ENCODE peak calls at places on chromosomes 13 and 19, in six cellular contexts. Q, J, M, B, R and H are unnamed samples.

GRCh38 chr19:3857449-3858003 is 11.3 kb downstream of the ZFR2 start:
- DNase-seq in Q (peak), J (no peak), M (no peak), B (no peak), R (no peak), H (peak)

GRCh38 chr13:23450340-23451046 is 17.0 kb upstream of the SACS start:
- DNase-seq in Q (no peak), J (no peak), M (no peak), B (no peak), R (no peak), H (no peak)

GRCh38 chr13:113178070-113178895 is 19.8 kb downstream of the PROZ start:
- DNase-seq in Q (no peak), J (no peak), M (no peak), B (no peak), R (no peak), H (no peak)

GRCh38 chr19:50315773-50316448 is 13.3 kb downstream of the KCNC3 start:
- DNase-seq in Q (peak), J (peak), M (no peak), B (no peak), R (no peak), H (peak)

GRCh38 chr13:107681611-107682010 is 533.7 kb downstream of the LIG4 start:
- DNase-seq in Q (no peak), J (no peak), M (no peak), B (no peak), R (no peak), H (no peak)

GRCh38 chr13:99565478-99566124 is 64.3 kb downstream of the TM9SF2 start:
- DNase-seq in Q (no peak), J (no peak), M (no peak), B (no peak), R (no peak), H (no peak)

GRCh38 chr13:100506600-100507422 is 81.8 kb downstream of the GGACT start:
- DNase-seq in Q (no peak), J (no peak), M (no peak), B (no peak), R (no peak), H (no peak)

GRCh38 chr19:47309608-47310007 is at the start of gene C5AR1:
- DNase-seq in Q (no peak), J (peak), M (no peak), B (no peak), R (no peak), H (no peak)

GRCh38 chr13:80751854-80752253 is 410.9 kb upstream of the SPRY2 start:
- DNase-seq in Q (no peak), J (no peak), M (no peak), B (no peak), R (no peak), H (no peak)

GRCh38 chr19:13872695-13873389 is 4.1 kb upstream of the NANOS3 start:
- DNase-seq in Q (no peak), J (peak), M (no peak), B (no peak), R (no peak), H (peak)

GRCh38 chr19:7391218-7391670 is 42.5 kb downstream of the ARHGEF18 start:
- DNase-seq in Q (no peak), J (no peak), M (peak), B (no peak), R (no peak), H (no peak)

GRCh38 chr19:34320277-34320676 is 44.7 kb upstream of the GPI start:
- DNase-seq in Q (no peak), J (no peak), M (no peak), B (no peak), R (no peak), H (no peak)

GRCh38 chr19:47507924-47508553 is 6.8 kb downstream of the NAPA start:
- DNase-seq in Q (no peak), J (no peak), M (no peak), B (no peak), R (no peak), H (no peak)

GRCh38 chr19:27997069-27997468 is 1215.9 kb downstream of the UQCRFS1 start:
- DNase-seq in Q (no peak), J (no peak), M (no peak), B (no peak), R (no peak), H (no peak)

GRCh38 chr13:66805657-66806056 is 424.5 kb downstream of the PCDH9 start:
- DNase-seq in Q (no peak), J (no peak), M (no peak), B (no peak), R (no peak), H (no peak)

GRCh38 chr19:39679791-39680168 is 24.1 kb downstream of the LGALS16 start:
- DNase-seq in Q (no peak), J (no peak), M (no peak), B (no peak), R (no peak), H (no peak)

GRCh38 chr19:38401148-38401547 is 1.7 kb upstream of the FAM98C start:
- DNase-seq in Q (no peak), J (no peak), M (peak), B (no peak), R (no peak), H (no peak)

GRCh38 chr13:67001363-67001762 is 228.8 kb downstream of the PCDH9 start:
- DNase-seq in Q (no peak), J (no peak), M (no peak), B (no peak), R (no peak), H (no peak)

GRCh38 chr13:30303269-30303668 is 4.1 kb downstream of the KATNAL1 start:
- DNase-seq in Q (no peak), J (no peak), M (no peak), B (no peak), R (no peak), H (no peak)

GRCh38 chr19:3818479-3818878 is 32.3 kb upstream of the MATK start:
- DNase-seq in Q (no peak), J (no peak), M (no peak), B (no peak), R (no peak), H (no peak)

GRCh38 chr19:42652021-42652420 is 57.3 kb upstream of the CEACAM8 start:
- DNase-seq in Q (no peak), J (no peak), M (no peak), B (no peak), R (no peak), H (no peak)

GRCh38 chr19:17394891-17395415 is 957 bp upstream of the CCDC194 start:
- DNase-seq in Q (no peak), J (peak), M (no peak), B (no peak), R (peak), H (no peak)

GRCh38 chr13:73168226-73168992 is 109.6 kb downstream of the KLF5 start:
- DNase-seq in Q (no peak), J (no peak), M (no peak), B (no peak), R (no peak), H (no peak)

GRCh38 chr19:1175020-1175419 is 952 bp upstream of the SBNO2 start:
- DNase-seq in Q (no peak), J (no peak), M (no peak), B (no peak), R (no peak), H (no peak)

GRCh38 chr19:1181606-1182005 is 7.5 kb upstream of the SBNO2 start:
- DNase-seq in Q (no peak), J (no peak), M (no peak), B (no peak), R (no peak), H (no peak)

GRCh38 chr19:1173160-1173844 is 766 bp downstream of the SBNO2 start:
- DNase-seq in Q (peak), J (peak), M (no peak), B (no peak), R (no peak), H (no peak)

GRCh38 chr19:1173845-1174809 is at the start of gene SBNO2:
- DNase-seq in Q (peak), J (peak), M (peak), B (no peak), R (peak), H (peak)

DNA sequence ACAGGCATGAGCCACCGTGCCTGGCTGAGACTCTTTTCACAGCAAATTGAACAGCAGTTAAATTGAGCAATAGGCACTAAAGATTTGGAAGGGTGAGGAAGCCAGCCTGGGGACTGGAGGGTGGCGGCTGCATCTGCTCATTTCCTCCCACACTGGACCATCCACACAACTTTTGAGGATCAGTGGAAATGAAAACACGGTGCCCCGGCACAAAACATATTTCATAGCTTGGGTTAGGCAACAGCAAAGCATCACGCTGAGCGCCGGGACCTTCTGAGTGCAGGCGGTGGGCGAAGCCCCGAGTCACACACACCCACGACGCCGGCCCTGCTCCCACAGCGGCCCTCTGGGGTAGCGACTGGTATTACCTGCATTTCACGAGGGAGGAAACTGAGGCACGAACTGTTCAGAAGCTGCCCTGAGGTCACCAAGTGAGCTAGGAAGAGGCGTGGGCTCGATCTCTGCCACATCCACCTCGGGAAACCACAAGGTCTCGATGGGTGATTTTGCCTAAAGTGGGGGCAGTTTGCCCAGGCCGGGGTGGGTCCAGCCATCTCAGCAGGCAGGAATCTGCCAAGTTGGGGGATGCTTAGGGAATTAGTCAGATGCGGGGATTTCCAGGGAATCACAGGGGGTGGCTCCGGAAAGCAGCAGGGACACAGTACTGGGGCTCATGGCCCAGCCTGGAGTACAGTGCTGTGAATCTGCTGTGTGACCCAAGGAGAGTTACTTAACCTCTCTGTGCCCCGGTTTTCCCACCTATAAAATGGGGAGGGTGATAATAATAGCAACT is 3.5 kb upstream of the SBNO2 start:
- DNase-seq in Q (no peak), J (no peak), M (no peak), B (no peak), R (no peak), H (no peak)
- TF ChIP-seq POLR2AphosphoS5 in Q (no peak), J (no peak), M (no peak), B (no peak), R (no peak), H (no peak)

DNA sequence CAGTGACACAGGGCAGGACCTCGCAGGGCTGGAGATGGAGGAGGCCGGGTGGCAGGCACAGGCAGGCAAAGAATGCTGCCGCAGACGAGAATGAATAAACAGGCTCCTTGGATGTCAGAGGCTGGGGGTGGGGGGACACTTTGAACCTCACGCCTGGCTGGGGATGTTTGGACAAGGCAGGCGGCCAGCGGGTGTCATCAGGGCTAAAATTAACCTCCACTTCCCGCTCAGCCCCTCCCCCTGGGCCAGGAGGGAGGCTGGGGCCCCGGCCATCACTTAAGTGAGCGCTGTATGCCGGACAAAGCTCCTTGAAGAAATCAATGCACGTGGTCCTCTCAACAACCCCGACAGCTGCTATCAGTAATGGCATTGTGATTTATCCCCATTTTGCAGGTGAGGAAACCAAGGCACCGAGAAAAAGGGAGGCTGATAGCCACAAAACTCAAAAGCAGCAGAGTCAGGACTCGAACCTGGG is 10.3 kb upstream of the FUT5 start:
- DNase-seq in Q (no peak), J (no peak), M (peak), B (no peak), R (no peak), H (no peak)
- TF ChIP-seq TAF1 in Q (no peak), J (no peak), M (no peak), B (no peak), R (no peak), H (no peak)

GRCh38 chr19:2629491-2630351 is 72.8 kb downstream of the GNG7 start:
- DNase-seq in Q (no peak), J (no peak), M (peak), B (no peak), R (no peak), H (no peak)
- TF ChIP-seq POLR2A in Q (no peak), J (no peak), M (no peak), B (no peak), R (no peak), H (no peak)

DNA sequence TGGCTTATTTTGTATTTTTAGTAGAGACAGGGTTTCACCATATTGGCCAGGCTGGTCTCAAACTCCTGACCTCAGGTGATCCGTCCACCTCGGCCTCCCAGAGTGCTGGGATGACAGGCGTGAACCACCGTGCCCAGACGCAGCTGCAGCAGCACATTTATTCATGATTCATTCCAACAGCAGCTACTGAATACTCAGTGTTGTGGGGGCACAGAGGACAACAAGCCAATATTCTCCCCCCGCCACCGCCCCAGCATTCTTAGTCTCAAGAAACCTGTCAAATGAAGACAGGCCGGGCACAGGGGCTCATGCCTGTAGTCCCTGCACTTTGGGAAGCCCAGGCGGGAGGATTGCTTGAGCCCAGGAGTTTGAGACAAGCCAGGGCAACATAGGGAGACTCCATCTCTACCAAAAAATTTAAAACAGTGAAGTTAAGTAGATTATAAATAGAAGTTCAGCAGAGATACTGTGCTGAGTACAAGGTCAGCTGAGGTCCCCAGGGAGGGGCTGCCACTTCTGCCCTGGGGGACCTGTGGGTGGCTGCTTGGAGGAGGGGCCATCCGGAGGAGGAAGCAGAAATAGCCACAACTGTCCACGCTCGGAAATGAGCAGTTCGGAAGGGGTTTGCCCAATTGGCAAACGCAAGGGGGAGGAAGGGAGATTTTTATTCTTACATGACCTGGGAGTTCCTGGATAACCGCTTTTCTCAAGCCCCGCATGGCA is 4.3 kb downstream of the DOT1L start:
- DNase-seq in Q (no peak), J (peak), M (peak), B (peak), R (no peak), H (no peak)
- TF ChIP-seq POLR2AphosphoS5 in Q (peak), J (no peak), M (no peak), B (no peak), R (no peak), H (peak)

DNA sequence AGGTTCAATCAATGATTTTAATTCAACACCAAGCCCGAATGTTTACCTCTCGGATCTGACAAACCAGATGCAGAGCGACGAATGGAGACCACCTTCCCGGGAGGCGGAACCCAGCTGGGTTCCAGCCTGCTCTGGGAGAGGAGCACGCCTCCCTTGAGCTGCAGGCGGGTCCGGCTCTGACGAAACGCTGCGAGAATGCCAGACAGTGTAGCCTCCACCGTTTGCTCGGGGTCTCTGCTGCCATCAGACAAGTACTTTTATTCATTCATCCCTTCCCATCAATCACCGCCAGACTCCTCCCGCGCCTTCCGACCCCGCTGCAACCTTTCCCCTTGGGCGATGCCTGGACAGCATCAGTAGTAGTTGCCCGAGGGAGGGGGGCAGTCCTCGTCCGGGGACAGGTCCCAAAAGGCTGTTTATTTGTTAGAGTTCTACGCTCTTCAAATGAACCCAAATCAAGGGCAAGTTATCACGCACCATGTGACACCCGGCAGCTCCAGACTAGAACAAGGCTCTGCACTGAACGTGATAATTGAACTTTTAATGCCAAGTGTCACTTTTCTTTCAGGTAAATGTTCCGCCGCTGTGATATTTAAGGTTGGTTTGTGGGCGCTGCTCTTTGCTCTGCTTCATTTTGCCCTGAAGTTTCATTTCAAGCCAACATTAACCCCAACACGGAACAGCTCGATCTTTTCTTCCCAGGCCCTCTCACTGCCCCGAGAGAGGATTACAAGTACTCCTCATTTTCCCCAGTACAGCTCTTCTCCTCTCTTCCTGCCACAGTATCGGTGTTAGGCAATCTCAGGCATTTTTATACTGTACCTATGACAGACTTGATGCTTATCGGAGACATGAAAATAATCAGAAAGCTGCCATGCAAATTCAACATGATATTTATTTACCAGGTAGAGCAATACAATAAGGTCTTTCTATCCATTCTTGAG is 992 bp upstream of the EDNRB start:
- DNase-seq in Q (no peak), J (no peak), M (no peak), B (no peak), R (peak), H (no peak)
- TF ChIP-seq TAF1 in Q (no peak), J (no peak), M (no peak), B (no peak), R (no peak), H (no peak)